ENCODE peak calls at places on chromosomes 11 and 22, in four cellular contexts. P, O, X and B are unnamed samples.

GRCh38 chr11:21933095-21933494 is 259.8 kb upstream of the ANO5 start:
- DNase-seq in O (no peak), X (no peak), P (no peak), B (no peak)

GRCh38 chr11:113188433-113188834 is 125.9 kb upstream of the TTC12 start:
- DNase-seq in X (no peak), P (no peak), O (no peak), B (no peak)

GRCh38 chr11:134785660-134786284 is 373.7 kb upstream of the B3GAT1 start:
- DNase-seq in X (no peak), O (no peak), P (no peak), B (no peak)

GRCh38 chr11:95835768-95836488 is 45.6 kb downstream of the CEP57 start:
- DNase-seq in O (peak), P (peak), X (no peak), B (peak)

GRCh38 chr22:47372596-47373385 is 610.3 kb downstream of the TBC1D22A start:
- DNase-seq in X (peak), P (peak), O (peak), B (no peak)

GRCh38 chr22:44718418-44718817 is 16.4 kb downstream of the PRR5 start:
- DNase-seq in O (no peak), P (no peak), X (no peak), B (no peak)

GRCh38 chr11:75966546-75967287 is 151.7 kb downstream of the UVRAG start:
- DNase-seq in P (no peak), X (no peak), O (no peak), B (no peak)

GRCh38 chr11:1878134-1879031 is 13.3 kb downstream of the PRR33 start:
- DNase-seq in O (peak), X (peak), P (peak), B (no peak)

GRCh38 chr22:45608763-45609180 is 62.9 kb upstream of the ATXN10 start:
- DNase-seq in P (no peak), O (no peak), X (no peak), B (no peak)

GRCh38 chr11:33716236-33716635 is 15.6 kb upstream of the C11orf91 start:
- DNase-seq in X (no peak), O (no peak), P (no peak), B (no peak)

GRCh38 chr11:75277211-75277805 is 36.7 kb downstream of the TPBGL start:
- DNase-seq in O (peak), X (peak), P (no peak), B (no peak)

GRCh38 chr11:115699733-115700132 is 195.5 kb upstream of the CADM1 start:
- DNase-seq in X (peak), O (no peak), P (no peak), B (peak)

GRCh38 chr22:41003976-41004375 is 52.8 kb downstream of the RBX1 start:
- DNase-seq in X (no peak), O (no peak), P (no peak), B (no peak)

GRCh38 chr11:125772834-125773505 is 5.7 kb downstream of the PATE2 start:
- DNase-seq in P (no peak), O (no peak), X (no peak), B (no peak)

GRCh38 chr11:123653997-123654565 is 343 bp downstream of the SCN3B start:
- DNase-seq in X (peak), P (no peak), O (no peak), B (peak)

GRCh38 chr11:121650520-121651266 is 197.9 kb upstream of the SORL1-AS1 start:
- DNase-seq in O (no peak), X (no peak), P (no peak), B (no peak)